ENCODE peak calls at places on chromosomes 5 and 9, in four cellular contexts. D is hepatocyte, G is breast epithelium, C is neuronal stem cell. J is an unnamed sample. For H3K4me1, the result is how much of the 10 kb centered on the place peaks cover.

GRCh38 chr9:96048116-96048953 is 172.8 kb downstream of the ERCC6L2 start:
- DNase-seq in D (peak), C (peak), G (no peak), J (peak)

GRCh38 chr5:102865171-102865509 is 110.0 kb downstream of the PAM start:
- DNase-seq in C (peak), D (no peak), G (no peak), J (no peak)

GRCh38 chr9:109109962-109110325 is 9.8 kb downstream of the TMEM245 start:
- DNase-seq in D (no peak), G (no peak), C (no peak), J (no peak)

GRCh38 chr5:60196382-60197113 is 303.0 kb upstream of the PDE4D start:
- DNase-seq in D (peak), C (no peak), G (no peak), J (no peak)

GRCh38 chr9:133238851-133239532 is 29.9 kb upstream of the OBP2B start:
- DNase-seq in G (peak), D (peak), C (peak), J (peak)

GRCh38 chr9:136051568-136052432 is 43.3 kb downstream of the NACC2 start:
- DNase-seq in D (peak), G (peak), C (peak), J (peak)

GRCh38 chr9:116842658-116843057 is 155.6 kb downstream of the TRIM32 start:
- DNase-seq in C (no peak), G (no peak), D (no peak), J (peak)

GRCh38 chr5:36654598-36654997 is 48.2 kb downstream of the SLC1A3 start:
- DNase-seq in G (no peak), C (no peak), D (no peak), J (no peak)

GRCh38 chr9:90722116-90722515 is 79.5 kb upstream of the DIRAS2 start:
- DNase-seq in D (peak), C (no peak), G (no peak), J (no peak)

GRCh38 chr5:174777545-174777944 is 53.2 kb downstream of the MSX2 start:
- DNase-seq in G (no peak), D (no peak), C (no peak), J (no peak)

GRCh38 chr5:137995077-137995746 is 37.7 kb downstream of the FAM13B start:
- DNase-seq in G (no peak), C (no peak), D (no peak), J (no peak)

GRCh38 chr9:137488330-137488653 is 29.2 kb upstream of the NSMF start:
- DNase-seq in G (no peak), D (no peak), C (no peak), J (no peak)

GRCh38 chr9:14412778-14413177 is 98.8 kb upstream of the NFIB start:
- DNase-seq in G (no peak), C (no peak), D (no peak), J (no peak)

GRCh38 chr5:73295447-73295846 is 122.5 kb downstream of the TMEM174 start:
- DNase-seq in D (no peak), G (no peak), C (no peak), J (no peak)

GRCh38 chr9:121821326-121821725 is 169.9 kb downstream of the DAB2IP start:
- DNase-seq in C (no peak), G (peak), D (no peak), J (no peak)

GRCh38 chr5:140348104-140348503 is 1.7 kb upstream of the HBEGF start:
- DNase-seq in C (no peak), G (no peak), D (no peak), J (no peak)

GRCh38 chr9:122127396-122127798 is 32.2 kb downstream of the NDUFA8 start:
- DNase-seq in C (no peak), G (no peak), D (no peak), J (no peak)

GRCh38 chr5:15807861-15808260 is 307.9 kb downstream of the FBXL7 start:
- DNase-seq in D (peak), G (no peak), C (no peak), J (no peak)

GRCh38 chr5:39100851-39101396 is 26.7 kb upstream of the RICTOR start:
- DNase-seq in G (peak), D (no peak), C (no peak), J (no peak)

GRCh38 chr9:71681708-71682268 is 86.5 kb downstream of the CEMIP2 start:
- DNase-seq in G (no peak), C (no peak), D (peak), J (no peak)

GRCh38 chr9:71677209-71677608 is 91.1 kb downstream of the CEMIP2 start:
- DNase-seq in G (no peak), D (no peak), C (no peak), J (no peak)

GRCh38 chr9:71678999-71679398 is 89.3 kb downstream of the CEMIP2 start:
- DNase-seq in D (no peak), C (no peak), G (no peak), J (no peak)

GRCh38 chr9:71681104-71681707 is 87.1 kb downstream of the CEMIP2 start:
- DNase-seq in D (no peak), G (no peak), C (no peak), J (no peak)

DNA sequence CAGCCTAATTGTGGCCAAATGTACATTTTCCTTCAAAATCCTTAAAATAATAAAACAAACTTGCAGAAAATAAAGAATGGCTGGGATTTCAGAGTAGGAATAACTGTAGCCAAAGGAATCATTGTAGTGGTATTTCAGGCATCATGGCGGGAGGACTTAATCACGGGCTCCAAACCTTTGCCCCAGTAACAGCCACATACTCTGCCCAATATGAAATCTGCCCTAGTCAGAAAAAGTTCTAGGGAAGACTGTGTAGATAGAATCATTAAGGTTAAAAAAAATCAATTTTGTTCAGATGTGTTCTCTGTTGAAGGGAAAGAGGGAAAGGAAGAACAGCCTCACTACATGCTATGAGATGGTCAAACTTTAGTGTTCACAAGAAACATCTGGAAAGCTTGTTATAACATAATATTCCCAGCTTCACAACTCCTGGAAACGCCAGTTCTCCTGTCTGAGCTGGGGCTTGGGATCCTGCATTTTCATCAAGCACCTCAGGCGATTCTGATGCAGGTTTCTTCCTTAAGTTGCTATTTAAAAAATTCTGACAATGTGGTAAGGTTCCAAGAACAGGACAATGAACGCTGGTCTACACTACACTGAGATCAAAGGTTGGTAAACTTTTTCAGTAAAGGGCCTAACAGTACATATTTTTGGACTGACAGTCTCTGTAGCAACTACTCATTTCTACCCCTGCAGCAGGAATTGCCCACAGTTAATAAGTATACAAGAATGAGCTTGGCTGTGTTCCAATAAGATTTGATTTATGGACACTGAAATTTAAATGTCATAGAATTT is 87.9 kb downstream of the CEMIP2 start:
- DNase-seq in C (no peak), D (peak), G (no peak), J (no peak)
- H3K4me1 ChIP-seq in C (under half), D (half or more), G (under half), J (under half)

GRCh38 chr9:42852133-42852532 is 668.7 kb downstream of the SPATA31A6 start:
- DNase-seq in D (peak), G (no peak), C (peak), J (peak)
- H3K4me3 ChIP-seq in D (no peak), G (peak), C (no peak), J (no peak)

DNA sequence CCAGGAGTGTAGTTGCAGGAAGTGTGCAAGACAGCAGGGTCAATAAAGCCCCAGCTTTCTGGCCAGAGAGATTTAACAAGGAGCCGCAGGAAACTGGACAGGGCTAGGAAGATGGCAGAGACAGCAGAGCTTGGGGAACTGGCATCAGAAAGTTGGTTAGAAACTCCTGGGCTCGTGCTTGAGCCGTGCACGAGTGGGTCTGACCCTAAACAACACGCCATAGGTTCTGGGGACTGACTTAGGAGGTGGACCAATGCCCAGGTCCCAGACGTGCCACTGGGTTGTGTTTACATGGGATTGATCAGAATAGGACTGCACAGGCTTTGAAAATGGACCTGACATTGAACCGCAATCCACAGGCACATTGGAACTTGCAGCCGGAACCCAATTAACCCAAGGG is 41.5 kb downstream of the ADAMTS2 start:
- DNase-seq in D (no peak), C (no peak), G (no peak), J (no peak)
- H3K4me1 ChIP-seq in D (under half), C (under half), G (under half), J (under half)

GRCh38 chr5:54361683-54362411 is 51.5 kb upstream of the ARL15 start:
- DNase-seq in C (no peak), G (no peak), D (peak), J (no peak)
- H3K4me3 ChIP-seq in C (no peak), G (no peak), D (no peak), J (no peak)

DNA sequence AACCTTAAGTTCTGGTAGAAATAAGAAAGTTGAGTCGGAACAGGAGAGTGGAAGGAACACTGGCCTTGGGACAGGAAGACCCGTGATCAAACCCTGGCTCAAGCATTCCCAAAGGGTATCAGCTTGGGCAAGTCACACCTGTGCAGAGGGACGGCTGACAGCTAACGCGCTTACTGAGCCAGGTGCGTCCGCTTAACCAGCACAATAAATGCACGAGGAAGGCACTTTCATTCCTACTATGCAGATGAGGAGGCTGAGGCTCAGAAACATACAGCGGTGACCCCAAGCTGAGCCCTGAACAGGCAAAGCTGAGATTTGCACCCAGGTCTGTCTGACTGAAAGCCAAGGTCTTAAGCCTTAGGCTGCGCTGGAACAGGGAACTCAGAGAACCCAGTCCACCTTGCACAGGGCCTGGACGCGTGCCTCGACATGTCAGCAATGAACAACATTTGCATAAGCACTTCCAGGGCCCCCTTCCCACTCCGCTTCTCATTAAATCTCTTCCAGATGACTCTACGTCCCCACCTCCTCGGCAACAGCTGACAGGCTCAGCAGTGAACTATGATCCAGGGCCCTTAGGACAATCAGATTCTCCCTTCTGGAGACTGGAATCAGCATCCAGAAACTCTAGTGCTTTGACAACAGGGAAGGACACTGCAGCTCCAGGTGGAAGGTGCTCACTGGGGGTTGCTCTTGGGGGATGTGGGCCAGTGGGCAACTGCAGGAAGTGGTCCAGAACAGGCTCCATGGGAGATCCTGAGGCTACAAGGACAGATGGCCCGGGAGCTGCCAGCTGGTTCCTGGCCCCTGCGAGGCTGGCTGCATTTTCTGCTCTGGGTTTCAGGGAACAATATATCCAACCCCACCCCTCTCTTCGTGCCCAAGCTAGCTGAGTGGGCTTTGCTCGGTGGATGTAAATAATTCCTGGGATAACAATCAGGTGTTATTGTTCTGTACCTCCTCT is 35.2 kb downstream of the SH3PXD2B start:
- DNase-seq in D (peak), C (no peak), G (no peak), J (no peak)
- H3K4me1 ChIP-seq in D (under half), C (under half), G (under half), J (under half)

J was measured in NT2/D1.